ENCODE peak calls at places on chromosome 6, in six cellular contexts. I, U, V, D, W and G are unnamed samples.

GRCh38 chr6:18022398-18023231 is 35.2 kb upstream of the KIF13A start:
- DNase-seq in I (peak; percentile 80), U (no peak), V (no peak), D (no peak), W (peak; percentile 13), G (peak; percentile 10)

GRCh38 chr6:90026216-90026615 is 131.9 kb downstream of the GJA10 start:
- DNase-seq in I (no peak), U (no peak), V (no peak), D (no peak), W (no peak), G (no peak)

GRCh38 chr6:155245193-155245592 is 18.6 kb upstream of the CLDN20 start:
- DNase-seq in I (no peak), U (no peak), V (no peak), D (no peak), W (no peak), G (no peak)

GRCh38 chr6:27667651-27668441 is 194.9 kb upstream of the ZNF184 start:
- DNase-seq in I (no peak), U (no peak), V (no peak), D (no peak), W (no peak), G (no peak)

GRCh38 chr6:168660400-168660945 is 219.5 kb downstream of the SMOC2 start:
- DNase-seq in I (no peak), U (no peak), V (no peak), D (no peak), W (no peak), G (no peak)

GRCh38 chr6:160950507-160950906 is 41.1 kb upstream of the MAP3K4 start:
- DNase-seq in I (peak; percentile 46), U (no peak), V (no peak), D (peak; percentile 52), W (no peak), G (no peak)

GRCh38 chr6:119891638-119892037 is 542.1 kb upstream of the MAN1A1 start:
- DNase-seq in I (no peak), U (no peak), V (no peak), D (no peak), W (no peak), G (no peak)

GRCh38 chr6:37936909-37937308 is 117.4 kb downstream of the ZFAND3 start:
- DNase-seq in I (peak; percentile 21), U (no peak), V (no peak), D (no peak), W (no peak), G (no peak)

GRCh38 chr6:36290668-36291620 is 21.1 kb downstream of the PNPLA1 start:
- DNase-seq in I (peak; percentile 43), U (no peak), V (no peak), D (no peak), W (no peak), G (no peak)

GRCh38 chr6:26568601-26569432 is 27.9 kb upstream of the ABT1 start:
- DNase-seq in I (peak; percentile 96), U (peak; percentile 96), V (peak; percentile 96), D (peak; percentile 96), W (peak; percentile 98), G (peak; percentile 98)
- TF ChIP-seq CTCF in I (peak; percentile 29), U (no peak), V (no peak), D (no peak), W (no peak), G (peak; percentile 46)

GRCh38 chr6:118252474-118252873 is 295.6 kb upstream of the PLN start:
- DNase-seq in I (no peak), U (no peak), V (no peak), D (no peak), W (no peak), G (no peak)
- TF ChIP-seq CTCF in I (no peak), U (no peak), V (no peak), D (no peak), W (no peak), G (no peak)

DNA sequence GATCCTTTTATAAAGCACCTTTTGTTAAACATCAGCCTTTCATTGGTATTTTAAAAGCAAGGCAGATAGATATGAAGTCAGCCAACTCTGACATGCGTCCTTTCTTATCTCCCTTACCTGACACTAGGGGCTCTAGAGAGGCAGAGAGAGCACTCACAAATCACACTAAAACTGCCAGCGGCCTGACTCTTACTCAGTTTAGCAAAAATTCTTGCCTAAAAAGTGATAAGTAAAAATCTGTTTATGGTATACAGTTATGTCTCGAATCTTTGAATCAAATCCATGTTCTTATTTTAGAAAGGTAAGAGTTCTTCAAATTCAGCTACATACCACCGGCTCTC is 10.4 kb upstream of the TDRD6 start:
- DNase-seq in I (no peak), U (no peak), V (no peak), D (no peak), W (no peak), G (no peak)
- TF ChIP-seq CTCF in I (peak; percentile 17), U (no peak), V (no peak), D (no peak), W (peak; percentile 53), G (peak; percentile 57)

DNA sequence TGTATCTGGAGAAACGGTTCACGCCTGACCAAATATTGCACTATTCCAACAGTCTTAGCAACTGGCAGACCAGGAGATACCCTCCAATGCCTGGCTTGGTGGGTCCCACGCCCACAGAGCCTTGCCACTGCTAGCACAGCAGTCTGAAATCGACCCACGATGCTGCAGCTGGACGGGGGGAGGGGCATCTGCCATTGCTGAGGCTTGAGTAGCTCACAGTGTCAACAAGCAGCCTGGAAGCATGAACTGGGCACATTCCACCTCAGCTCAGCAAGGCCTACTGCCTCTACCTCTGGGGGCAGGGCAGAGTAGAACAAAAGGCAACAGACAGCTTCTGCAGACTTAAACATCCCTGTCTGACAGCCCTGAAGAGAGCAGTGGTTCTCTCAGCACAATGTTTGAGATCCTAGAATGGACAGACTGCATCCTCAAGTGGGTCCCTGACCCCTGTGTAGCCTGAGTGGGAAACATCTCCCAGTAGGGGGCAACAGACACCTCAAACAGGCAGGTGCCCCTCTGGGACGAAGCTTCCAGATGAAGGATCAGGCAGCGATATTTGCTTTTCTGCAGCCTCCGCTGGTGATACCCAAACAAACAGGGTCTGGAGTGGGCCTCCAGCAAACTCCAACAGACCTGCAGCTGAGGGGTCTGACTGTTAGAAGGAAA is 90.0 kb upstream of the ECI2 start:
- DNase-seq in I (no peak), U (no peak), V (no peak), D (no peak), W (peak; percentile 10), G (peak; percentile 2)
- TF ChIP-seq CTCF in I (no peak), U (no peak), V (no peak), D (no peak), W (peak; percentile 10), G (peak; percentile 26)